ENCODE peak calls at places on chromosomes 13 and 19, in six cellular contexts. P is IMR-90; N is right cardiac atrium; B is CD8-positive, alpha-beta T cell; X is K562; F is Panc1. I is an unnamed sample. For H3K4me1, the result is how much of the 10 kb centered on the place peaks cover.

GRCh38 chr13:114115191-114115671 is 17.2 kb downstream of the RASA3 start:
- ATAC-seq in P (peak), N (peak), B (no peak), X (peak), F (peak), I (no peak)

GRCh38 chr19:8367327-8368001 is 3.5 kb downstream of the ANGPTL4 start:
- ATAC-seq in P (peak), N (peak), B (no peak), X (peak), F (peak), I (peak)

GRCh38 chr13:99948907-99949656 is 22.5 kb downstream of the ZIC5 start:
- ATAC-seq in P (no peak), N (no peak), B (no peak), X (no peak), F (no peak), I (no peak)

GRCh38 chr19:49795615-49796014 is 17.5 kb downstream of the FUZ start:
- ATAC-seq in P (no peak), N (no peak), B (no peak), X (no peak), F (no peak), I (no peak)

GRCh38 chr19:10152100-10152499 is 32.4 kb upstream of the EIF3G start:
- ATAC-seq in P (no peak), N (no peak), B (no peak), X (no peak), F (no peak), I (no peak)

GRCh38 chr13:54574791-54575190 is 1546.2 kb downstream of the OLFM4 start:
- ATAC-seq in P (no peak), N (no peak), B (no peak), X (no peak), F (no peak), I (no peak)

GRCh38 chr13:89454736-89455135 is 1783.6 kb downstream of the SLITRK5 start:
- ATAC-seq in P (no peak), N (no peak), B (no peak), X (no peak), F (no peak), I (no peak)

GRCh38 chr19:11964496-11964857 is 363 bp upstream of the ZNF763 start:
- ATAC-seq in P (peak), N (peak), B (peak), X (peak), F (peak), I (peak)

GRCh38 chr13:95809429-95809828 is 132.5 kb downstream of the DNAJC3 start:
- ATAC-seq in P (no peak), N (no peak), B (no peak), X (no peak), F (no peak), I (no peak)

GRCh38 chr19:14459703-14460102 is 15.5 kb downstream of the PTGER1 start:
- ATAC-seq in P (no peak), N (no peak), B (peak), X (no peak), F (no peak), I (no peak)

GRCh38 chr19:16366433-16367268 is 42.0 kb downstream of the KLF2 start:
- ATAC-seq in P (no peak), N (no peak), B (no peak), X (no peak), F (no peak), I (peak)

GRCh38 chr13:48415516-48415915 is 2.6 kb upstream of the LPAR6 start:
- ATAC-seq in P (no peak), N (no peak), B (no peak), X (no peak), F (no peak), I (no peak)

DNA sequence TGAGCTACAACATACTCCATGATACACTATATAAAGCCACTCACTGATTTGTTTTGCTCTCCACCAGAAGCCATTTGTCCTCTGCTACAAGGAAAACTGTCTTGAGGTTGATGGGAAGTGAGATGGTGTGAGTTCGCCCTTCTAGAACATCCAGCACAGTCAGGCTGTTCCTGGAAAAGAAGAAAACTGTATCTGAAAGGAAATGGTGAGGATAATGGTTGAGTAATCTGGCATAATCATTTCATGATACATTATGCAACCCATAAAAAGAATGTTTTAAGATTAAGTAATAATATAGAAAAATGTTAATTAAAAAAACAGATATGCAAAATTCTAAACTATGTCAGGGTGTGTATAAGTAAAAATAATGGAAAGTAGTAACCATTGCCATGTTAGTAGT is 233.9 kb downstream of the RGCC start:
- ATAC-seq in P (no peak), N (no peak), B (no peak), X (no peak), F (no peak), I (no peak)
- H3K27ac ChIP-seq in P (no peak), N (no peak), B (no peak), X (no peak), F (no peak), I (no peak)

DNA sequence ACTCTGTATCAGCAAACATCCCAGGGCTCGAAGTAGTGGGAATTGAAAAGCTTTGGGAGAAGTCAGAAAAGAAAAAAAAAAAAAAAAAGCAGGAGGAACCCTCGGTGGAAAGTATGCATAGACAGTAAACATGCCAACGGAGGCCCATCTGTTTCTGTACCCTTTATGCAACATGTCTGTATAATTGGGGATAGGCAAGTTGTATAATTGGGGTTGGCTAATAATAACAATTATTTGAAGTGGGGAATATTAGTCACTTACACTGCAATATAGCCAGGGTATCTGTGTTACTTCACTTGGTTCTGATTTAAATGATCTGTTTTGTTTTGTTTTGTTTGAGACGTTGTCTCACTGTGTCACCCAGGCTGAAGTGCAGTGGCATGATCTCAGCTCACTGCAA is 12.1 kb upstream of the IGFL4 start:
- ATAC-seq in P (no peak), N (no peak), B (no peak), X (no peak), F (no peak), I (no peak)
- H3K4me1 ChIP-seq in P (under half), N (under half), B (under half), X (under half), F (under half), I (under half)

GRCh38 chr19:5053661-5054060 is 84.7 kb downstream of the KDM4B start:
- ATAC-seq in P (no peak), N (no peak), B (no peak), X (no peak), F (no peak), I (no peak)

GRCh38 chr19:5051619-5052018 is 82.7 kb downstream of the KDM4B start:
- ATAC-seq in P (no peak), N (no peak), B (no peak), X (no peak), F (no peak), I (no peak)

GRCh38 chr19:5052515-5052914 is 83.6 kb downstream of the KDM4B start:
- ATAC-seq in P (no peak), N (no peak), B (no peak), X (peak), F (peak), I (no peak)

GRCh38 chr19:5054551-5055456 is 85.9 kb downstream of the KDM4B start:
- ATAC-seq in P (no peak), N (peak), B (no peak), X (no peak), F (no peak), I (no peak)

DNA sequence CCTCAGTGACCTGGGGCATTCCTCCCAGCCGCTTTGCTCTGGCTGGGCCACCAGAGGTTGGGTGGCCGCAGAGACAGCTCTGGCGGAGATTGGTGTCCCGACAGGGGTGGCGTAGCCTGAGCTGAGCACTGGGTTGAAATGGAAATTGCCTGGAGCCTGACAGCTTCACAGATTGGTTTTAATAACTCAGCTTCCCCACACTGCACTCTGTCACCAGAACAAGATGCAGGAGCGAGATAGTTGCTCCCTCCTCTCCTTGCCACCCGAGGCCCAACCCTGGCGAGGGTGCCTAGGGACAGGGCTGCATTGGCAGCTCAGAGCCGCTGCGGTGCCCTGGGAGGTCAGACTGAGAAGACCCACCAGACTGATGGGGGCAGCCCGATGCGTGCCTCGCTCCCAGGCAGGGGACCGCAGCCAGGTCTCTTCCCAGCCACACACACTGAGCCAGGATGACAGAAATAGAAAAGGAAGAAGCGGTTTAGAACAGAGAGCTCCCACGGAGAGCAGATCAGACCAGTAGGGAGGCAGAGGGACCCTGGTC is 84.1 kb downstream of the KDM4B start:
- ATAC-seq in P (no peak), N (no peak), B (no peak), X (no peak), F (no peak), I (no peak)
- H3K27ac ChIP-seq in P (no peak), N (no peak), B (no peak), X (no peak), F (no peak), I (no peak)

GRCh38 chr13:44136693-44137268 is 236.8 kb upstream of the SERP2 start:
- ATAC-seq in P (no peak), N (no peak), B (no peak), X (no peak), F (no peak), I (no peak)

GRCh38 chr13:44131069-44131614 is 242.5 kb upstream of the SERP2 start:
- ATAC-seq in P (no peak), N (no peak), B (no peak), X (no peak), F (no peak), I (no peak)

GRCh38 chr13:44129418-44129817 is 244.2 kb upstream of the SERP2 start:
- ATAC-seq in P (no peak), N (no peak), B (no peak), X (no peak), F (no peak), I (no peak)

GRCh38 chr13:44128522-44128921 is 245.1 kb upstream of the SERP2 start:
- ATAC-seq in P (peak), N (peak), B (no peak), X (no peak), F (no peak), I (peak)

GRCh38 chr13:44132710-44133109 is 240.9 kb upstream of the SERP2 start:
- ATAC-seq in P (peak), N (peak), B (no peak), X (no peak), F (no peak), I (peak)
- H3K4me1 ChIP-seq in P (under half), N (under half), B (under half), X (under half), F (under half), I (under half)

GRCh38 chr19:13209797-13210775 is 59.9 kb downstream of the IER2 start:
- ATAC-seq in P (no peak), N (no peak), B (no peak), X (no peak), F (peak), I (no peak)

GRCh38 chr19:13208964-13209796 is 59.0 kb downstream of the IER2 start:
- ATAC-seq in P (no peak), N (no peak), B (no peak), X (peak), F (peak), I (no peak)

GRCh38 chr19:13207237-13208130 is 57.3 kb downstream of the IER2 start:
- ATAC-seq in P (peak), N (peak), B (peak), X (no peak), F (no peak), I (peak)

GRCh38 chr19:13208131-13208963 is 58.1 kb downstream of the IER2 start:
- ATAC-seq in P (peak), N (peak), B (peak), X (no peak), F (no peak), I (no peak)

DNA sequence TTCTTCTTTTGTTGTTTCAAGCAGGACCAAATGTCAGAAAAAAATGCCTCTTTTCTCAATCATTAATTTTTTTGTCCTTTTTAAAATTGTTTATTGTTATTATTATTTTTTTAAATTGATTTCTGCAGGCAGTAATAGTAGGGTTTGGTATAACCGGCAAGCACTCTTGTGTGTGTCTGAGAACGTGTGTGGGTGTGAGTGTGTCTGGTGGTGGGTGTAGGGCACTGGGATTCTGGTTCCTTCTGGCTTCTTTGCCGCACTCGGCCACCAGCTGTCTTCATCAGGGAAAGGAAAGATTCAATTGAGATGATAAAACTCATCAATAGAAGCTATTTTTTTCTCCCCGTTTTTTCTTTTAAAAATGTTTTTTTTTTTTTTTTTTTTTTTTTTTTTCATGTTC is 56.4 kb downstream of the IER2 start:
- ATAC-seq in P (no peak), N (no peak), B (no peak), X (no peak), F (no peak), I (no peak)
- H3K27ac ChIP-seq in P (no peak), N (no peak), B (no peak), X (no peak), F (no peak), I (no peak)

GRCh38 chr13:103029798-103030197 is 36.4 kb downstream of the SLC10A2 start:
- ATAC-seq in P (no peak), N (peak), B (no peak), X (no peak), F (no peak), I (no peak)
- H3K4me1 ChIP-seq in P (under half), N (under half), B (under half), X (under half), F (under half), I (under half)

I was measured in gastroesophageal sphincter.